ENCODE peak calls at places on chromosomes 3 and 15, in six cellular contexts. N is Panc1, R is AG04449, Q is AG04450, V is upper lobe of right lung, E is astrocyte of the spinal cord. B is an unnamed sample.
A peak's percentile ranks its signal among the peaks of the same experiment; 100 is the strongest.

GRCh38 chr3:72579581-72580245 is 268.5 kb downstream of the SHQ1 start:
- DNase-seq in E (no peak), V (no peak), N (no peak), Q (no peak), R (no peak), B (no peak)

GRCh38 chr3:7787871-7788828 is 713.5 kb upstream of the LMCD1 start:
- DNase-seq in Q (no peak), V (no peak), N (no peak), R (no peak), E (peak; percentile 10), B (no peak)

GRCh38 chr3:194381460-194381875 is 11.9 kb upstream of the LRRC15 start:
- DNase-seq in V (peak; percentile 60), N (no peak), Q (no peak), R (no peak), E (no peak), B (no peak)

GRCh38 chr3:123385981-123386380 is 62.9 kb downstream of the ADCY5 start:
- DNase-seq in V (no peak), R (no peak), N (no peak), E (no peak), Q (no peak), B (no peak)

GRCh38 chr15:81334768-81335447 is 11.0 kb upstream of the STARD5 start:
- DNase-seq in V (no peak), Q (no peak), E (no peak), R (no peak), N (no peak), B (no peak)

GRCh38 chr3:195259146-195259563 is 11.8 kb downstream of the XXYLT1 start:
- DNase-seq in Q (no peak), N (no peak), V (no peak), E (peak; percentile 64), R (no peak), B (no peak)

GRCh38 chr3:14471690-14472089 is 68.5 kb downstream of the GRIP2 start:
- DNase-seq in E (no peak), N (no peak), Q (no peak), R (no peak), V (no peak), B (no peak)

GRCh38 chr3:16665282-16665741 is 60.1 kb upstream of the DAZL start:
- DNase-seq in N (no peak), Q (no peak), R (peak; percentile 12), E (peak; percentile 28), V (no peak), B (no peak)

DNA sequence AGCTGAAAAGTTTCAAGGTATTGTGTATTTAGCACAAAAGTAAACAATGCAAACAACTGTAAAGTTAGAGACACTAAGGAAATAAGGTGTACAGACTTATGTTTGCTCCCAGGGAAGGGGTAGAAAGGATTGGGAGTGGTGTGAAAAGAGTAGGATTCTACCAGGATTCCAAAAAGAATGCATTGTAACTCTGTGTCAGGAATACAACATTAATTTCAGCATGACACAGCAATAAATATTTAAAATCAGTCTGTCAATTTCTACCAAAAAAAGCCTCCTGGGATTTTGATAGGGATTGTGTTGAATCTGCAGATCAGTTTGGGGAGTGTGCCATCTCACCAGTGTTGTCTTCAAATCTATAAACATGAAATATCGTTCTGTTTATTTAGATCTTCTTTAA is 73.4 kb downstream of the LRRC28 start:
- DNase-seq in N (no peak), R (no peak), V (no peak), Q (no peak), E (no peak), B (no peak)
- H3K4me3 ChIP-seq in N (no peak overlapping the region), R (no peak overlapping the region), V (no peak overlapping the region), Q (no peak overlapping the region), E (no peak overlapping the region), B (no peak overlapping the region)

GRCh38 chr3:166425021-166425420 is 587.8 kb upstream of the BCHE start:
- DNase-seq in Q (no peak), N (no peak), R (no peak), V (no peak), E (no peak), B (no peak)
- H3K4me3 ChIP-seq in Q (no peak overlapping the region), N (no peak overlapping the region), R (no peak overlapping the region), V (no peak overlapping the region), E (no peak overlapping the region), B (no peak overlapping the region)

GRCh38 chr15:58065011-58065444 is 483 bp downstream of the ALDH1A2 start:
- DNase-seq in R (no peak), E (no peak), Q (no peak), V (peak; percentile 64), N (no peak), B (no peak)

GRCh38 chr15:58064119-58065010 is 1.1 kb downstream of the ALDH1A2 start:
- DNase-seq in N (no peak), Q (no peak), E (peak; percentile 27), V (no peak), R (no peak), B (no peak)

GRCh38 chr15:58066042-58066867 is 744 bp upstream of the ALDH1A2 start:
- DNase-seq in Q (no peak), R (no peak), N (no peak), V (peak; percentile 87), E (peak; percentile 38), B (peak; percentile 1)

GRCh38 chr15:58063612-58064011 is 1.9 kb downstream of the ALDH1A2 start:
- DNase-seq in V (no peak), N (no peak), E (no peak), R (no peak), Q (no peak), B (no peak)

GRCh38 chr15:58065445-58066041 is at the start of gene ALDH1A2:
- DNase-seq in V (peak; percentile 76), N (no peak), Q (no peak), R (no peak), E (no peak), B (no peak)
- H3K4me3 ChIP-seq in V (peak within 1 kb of the TSS; percentile 53), N (no peak within 1 kb of the TSS), Q (peak within 1 kb of the TSS; percentile 42), R (peak within 1 kb of the TSS; percentile 42), E (peak within 1 kb of the TSS; percentile 31), B (peak within 1 kb of the TSS; percentile 34)

DNA sequence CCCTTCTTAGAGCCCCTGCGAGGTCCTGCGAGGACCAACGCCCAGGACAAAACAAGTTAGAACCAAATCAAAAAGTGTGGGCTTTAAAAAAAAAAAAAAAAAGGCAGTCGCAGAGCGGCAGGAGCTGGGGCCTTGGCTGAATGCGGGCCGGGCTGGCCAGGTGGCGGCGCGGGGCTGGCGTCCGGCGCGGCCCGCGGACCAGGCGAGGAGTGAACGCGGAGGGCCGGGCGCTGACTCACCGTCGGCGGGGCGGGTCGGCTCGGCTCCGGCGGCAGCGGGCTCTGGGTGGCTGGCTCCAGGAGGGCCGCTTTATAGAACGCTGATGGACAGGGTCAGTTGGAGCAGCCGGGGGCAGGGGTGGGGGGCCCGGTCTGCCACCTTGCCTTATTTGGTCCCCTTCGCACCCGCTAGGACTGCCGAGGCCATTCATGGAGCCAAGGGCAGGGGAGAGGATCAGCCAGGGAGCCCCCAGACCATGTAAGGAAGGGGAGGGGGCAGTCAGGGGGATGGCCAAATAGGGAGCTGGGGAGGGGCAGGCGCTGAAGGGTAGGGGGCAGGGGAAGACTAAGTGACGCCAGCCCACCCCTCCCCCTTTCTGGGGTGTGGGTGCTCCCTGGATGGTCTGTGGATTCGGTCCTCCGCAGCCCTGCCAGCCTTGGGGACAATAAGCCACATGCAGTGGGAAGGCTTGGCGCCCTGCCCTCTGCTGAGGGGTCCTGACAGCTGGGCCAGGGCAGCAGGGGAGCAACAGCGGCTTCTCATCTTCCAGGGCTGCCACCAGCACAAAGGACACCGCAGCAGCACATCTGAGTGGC is at the start of gene ACTC1:
- DNase-seq in Q (no peak), V (peak; percentile 69), E (peak; percentile 40), N (no peak), R (no peak), B (no peak)
- H3K4me3 ChIP-seq in Q (peak within 1 kb of the TSS; percentile 47), V (no peak within 1 kb of the TSS), E (peak within 1 kb of the TSS; percentile 13), N (peak within 1 kb of the TSS; percentile 18), R (peak within 1 kb of the TSS; percentile 48), B (peak within 1 kb of the TSS; percentile 24)

GRCh38 chr3:49016414-49017228 is 1.8 kb downstream of the DALRD3 start:
- DNase-seq in E (no peak), V (no peak), R (no peak), Q (no peak), N (no peak), B (no peak)
- H3K4me3 ChIP-seq in E (no peak overlapping the region), V (no peak overlapping the region), R (no peak overlapping the region), Q (no peak overlapping the region), N (peak overlapping the region; percentile 90), B (no peak overlapping the region)

DNA sequence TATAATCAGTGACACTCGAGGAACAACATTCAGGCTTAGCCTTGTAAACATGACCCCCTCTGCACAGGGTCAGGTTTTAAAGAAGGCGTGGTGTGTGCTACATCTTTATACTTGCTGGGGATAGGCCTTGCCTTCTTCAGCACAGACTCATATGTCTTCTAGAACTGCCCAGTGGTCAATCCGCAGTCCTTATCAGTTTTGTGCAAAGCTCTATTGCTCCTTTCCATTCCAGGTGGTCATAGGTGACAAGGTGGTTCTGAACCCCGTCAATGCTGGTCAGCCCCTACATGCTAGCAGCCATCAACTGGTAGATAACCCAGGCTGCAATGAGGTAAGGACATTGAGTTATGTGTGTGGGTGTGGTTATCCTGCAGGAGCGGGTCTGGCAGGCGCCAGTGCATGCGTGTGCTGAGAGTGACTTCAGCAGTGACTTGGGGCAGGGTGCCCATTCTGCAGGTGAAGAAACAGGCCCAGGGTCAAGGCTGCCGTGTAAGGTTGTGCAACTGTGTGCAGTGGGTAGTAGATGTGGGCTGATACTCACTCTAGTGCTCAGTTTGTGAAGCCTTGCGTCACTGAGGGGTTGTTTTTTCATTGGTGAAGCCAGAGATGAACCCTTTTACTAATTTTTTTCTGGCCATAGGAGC is 150.9 kb downstream of the ITPR1 start:
- DNase-seq in N (no peak), R (no peak), E (no peak), V (no peak), Q (no peak), B (no peak)
- H3K4me3 ChIP-seq in N (no peak overlapping the region), R (no peak overlapping the region), E (no peak overlapping the region), V (no peak overlapping the region), Q (no peak overlapping the region), B (no peak overlapping the region)

GRCh38 chr3:152480282-152480953 is 211.7 kb downstream of the MBNL1 start:
- DNase-seq in E (no peak), Q (no peak), R (no peak), N (no peak), V (no peak), B (no peak)
- H3K4me3 ChIP-seq in E (no peak overlapping the region), Q (no peak overlapping the region), R (no peak overlapping the region), N (no peak overlapping the region), V (no peak overlapping the region), B (no peak overlapping the region)

DNA sequence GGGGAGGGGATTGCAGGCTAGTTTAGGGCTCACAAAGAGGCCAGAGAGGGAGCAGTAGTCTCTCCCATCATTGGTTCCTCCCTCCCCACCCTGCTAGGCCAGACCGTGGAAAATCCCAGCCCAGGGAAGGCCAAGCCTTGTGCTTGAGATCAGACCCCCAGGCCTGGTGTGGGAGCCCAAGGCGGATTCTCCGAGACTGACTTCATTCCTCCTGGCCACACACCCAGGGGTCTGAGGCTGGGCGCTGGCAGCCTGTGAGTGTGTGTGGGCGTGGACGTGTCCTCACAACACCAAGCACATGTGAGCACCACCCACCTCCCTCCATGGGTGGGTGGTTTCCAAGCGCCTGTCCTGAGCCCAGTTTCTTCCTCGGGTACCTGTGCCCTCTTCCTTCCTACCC is 4.1 kb downstream of the LOXL1 start:
- DNase-seq in N (no peak), E (peak; percentile 95), V (no peak), R (peak; percentile 75), Q (peak; percentile 66), B (peak; percentile 91)
- H3K4me3 ChIP-seq in N (no peak overlapping the region), E (peak overlapping the region; percentile 78), V (no peak overlapping the region), R (peak overlapping the region; percentile 80), Q (peak overlapping the region; percentile 90), B (peak overlapping the region; percentile 80)